ENCODE peak calls at places on chromosomes 12 and 14, in seven cellular contexts. D is tibial artery, A is WTC11, C is transverse colon, Y is cardiac fibroblast, H is coronary artery, L is GM12865. V is an unnamed sample.

GRCh38 chr14:49634547-49635334 is at the start of gene DNAAF2:
- DNase-seq in D (peak; percentile 72), A (peak; percentile 57), C (peak; percentile 69), Y (peak; percentile 77), H (peak; percentile 80), L (peak; percentile 69), V (peak; percentile 80)

GRCh38 chr12:7628401-7628961 is 37.2 kb downstream of the APOBEC1 start:
- DNase-seq in D (no peak), A (peak; percentile 28), C (no peak), Y (no peak), H (no peak), L (no peak), V (no peak)

GRCh38 chr12:22577667-22578066 is 33.3 kb upstream of the C2CD5 start:
- DNase-seq in D (no peak), A (no peak), C (no peak), Y (no peak), H (no peak), L (no peak), V (peak; percentile 9)

GRCh38 chr12:53428741-53429140 is 5.1 kb downstream of the AMHR2 start:
- DNase-seq in D (peak; percentile 21), A (no peak), C (no peak), Y (no peak), H (no peak), L (no peak), V (no peak)

GRCh38 chr14:20751963-20752562 is 6.4 kb downstream of the EDDM3A start:
- DNase-seq in D (no peak), A (no peak), C (no peak), Y (no peak), H (no peak), L (no peak), V (no peak)

GRCh38 chr12:98371419-98371818 is 144.0 kb upstream of the TMPO start:
- DNase-seq in D (no peak), A (no peak), C (no peak), Y (peak; percentile 25), H (no peak), L (no peak), V (peak; percentile 37)

GRCh38 chr12:124375789-124376175 is 80.9 kb downstream of the RFLNA start:
- DNase-seq in D (no peak), A (no peak), C (no peak), Y (no peak), H (no peak), L (no peak), V (no peak)

GRCh38 chr12:40988831-40989230 is 199.3 kb upstream of the PDZRN4 start:
- DNase-seq in D (no peak), A (no peak), C (no peak), Y (no peak), H (no peak), L (no peak), V (no peak)

GRCh38 chr14:88106377-88106776 is 101.4 kb downstream of the GPR65 start:
- DNase-seq in D (no peak), A (no peak), C (no peak), Y (no peak), H (no peak), L (no peak), V (no peak)

GRCh38 chr12:38162013-38162412 is 154.6 kb upstream of the ALG10B start:
- DNase-seq in D (no peak), A (no peak), C (no peak), Y (no peak), H (no peak), L (no peak), V (no peak)

GRCh38 chr14:53109028-53109687 is 44.0 kb downstream of the DDHD1 start:
- DNase-seq in D (no peak), A (no peak), C (peak; percentile 35), Y (no peak), H (no peak), L (peak; percentile 94), V (no peak)

DNA sequence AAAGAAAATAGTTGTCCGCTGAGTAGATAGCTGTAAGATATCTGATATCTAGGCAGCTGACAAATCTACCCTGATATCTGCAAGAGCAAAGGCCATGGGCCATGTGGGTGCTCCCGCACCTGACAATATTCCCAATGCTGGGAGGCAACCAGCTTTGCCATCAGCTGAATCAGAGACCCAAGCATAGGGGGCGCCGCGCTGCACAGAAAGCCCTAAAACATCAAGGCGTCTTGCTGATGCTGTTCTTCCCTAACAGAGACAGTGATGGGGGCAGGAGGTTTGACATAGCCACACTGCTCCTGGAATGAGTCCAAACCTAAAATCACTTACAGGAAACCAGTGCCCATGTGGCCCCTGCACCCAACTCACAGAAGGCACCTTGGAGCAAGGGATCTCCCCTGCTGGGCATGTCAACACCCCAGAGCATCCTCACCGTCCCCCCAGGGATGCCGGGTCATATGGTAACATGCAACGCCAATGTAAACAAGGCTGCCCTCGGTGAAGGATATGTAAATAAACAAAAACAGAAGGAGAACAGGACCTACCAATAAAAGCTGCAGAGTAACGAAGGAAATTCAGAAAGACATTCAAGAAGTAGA is 199.5 kb downstream of the TMEM132D start:
- DNase-seq in D (no peak), A (no peak), C (no peak), Y (no peak), H (no peak), L (no peak), V (peak; percentile 8)
- TF ChIP-seq CTCF in D (no peak), A (no peak), C (no peak), Y (no peak), H (no peak), L (no peak), V (no peak)

GRCh38 chr12:121224591-121224990 is 14.7 kb downstream of the P2RX4 start:
- DNase-seq in D (no peak), A (no peak), C (no peak), Y (no peak), H (no peak), L (no peak), V (no peak)

GRCh38 chr12:121226399-121226798 is 16.5 kb downstream of the P2RX4 start:
- DNase-seq in D (no peak), A (no peak), C (no peak), Y (no peak), H (no peak), L (no peak), V (no peak)

GRCh38 chr12:121223947-121224285 is 14.0 kb downstream of the P2RX4 start:
- DNase-seq in D (no peak), A (no peak), C (no peak), Y (no peak), H (no peak), L (no peak), V (no peak)

GRCh38 chr12:121222847-121223246 is 12.9 kb downstream of the P2RX4 start:
- DNase-seq in D (no peak), A (no peak), C (no peak), Y (no peak), H (no peak), L (no peak), V (no peak)

DNA sequence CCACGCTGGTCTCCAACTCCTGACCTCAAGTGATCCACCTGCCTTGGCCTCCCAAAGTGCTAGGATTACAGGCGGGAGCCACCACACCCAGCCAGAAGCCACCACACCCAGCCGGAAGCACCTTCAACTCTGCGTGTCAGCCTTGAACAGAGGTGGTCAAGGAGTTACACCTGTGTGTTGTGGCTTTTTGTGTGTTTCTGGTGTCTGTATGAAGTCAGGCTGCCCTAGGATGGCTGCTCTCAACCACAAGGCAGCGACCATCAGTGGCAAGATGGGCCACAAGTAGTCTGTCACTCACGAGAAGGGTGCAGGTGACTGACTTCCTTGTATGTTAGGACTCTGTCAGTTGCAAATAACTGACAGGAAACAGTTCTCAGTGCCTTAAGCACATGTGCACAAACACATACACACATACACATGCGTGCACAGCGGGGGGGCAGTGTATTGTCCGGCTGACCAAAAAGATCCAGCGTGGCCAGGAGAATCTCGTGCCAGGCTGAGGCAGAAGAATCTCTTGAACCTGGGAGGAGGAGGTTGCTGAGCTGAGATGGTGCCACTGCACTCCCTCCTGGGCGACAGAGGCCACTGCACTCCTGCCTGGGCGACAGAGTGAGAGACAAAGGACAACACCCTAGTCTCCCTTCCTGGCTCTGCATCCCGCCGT is 13.5 kb downstream of the P2RX4 start:
- DNase-seq in D (no peak), A (no peak), C (peak; percentile 70), Y (no peak), H (no peak), L (peak; percentile 71), V (peak; percentile 38)
- TF ChIP-seq CTCF in D (no peak), A (no peak), C (peak; percentile 29), Y (peak; percentile 42), H (no peak), L (peak; percentile 42), V (peak; percentile 59)

DNA sequence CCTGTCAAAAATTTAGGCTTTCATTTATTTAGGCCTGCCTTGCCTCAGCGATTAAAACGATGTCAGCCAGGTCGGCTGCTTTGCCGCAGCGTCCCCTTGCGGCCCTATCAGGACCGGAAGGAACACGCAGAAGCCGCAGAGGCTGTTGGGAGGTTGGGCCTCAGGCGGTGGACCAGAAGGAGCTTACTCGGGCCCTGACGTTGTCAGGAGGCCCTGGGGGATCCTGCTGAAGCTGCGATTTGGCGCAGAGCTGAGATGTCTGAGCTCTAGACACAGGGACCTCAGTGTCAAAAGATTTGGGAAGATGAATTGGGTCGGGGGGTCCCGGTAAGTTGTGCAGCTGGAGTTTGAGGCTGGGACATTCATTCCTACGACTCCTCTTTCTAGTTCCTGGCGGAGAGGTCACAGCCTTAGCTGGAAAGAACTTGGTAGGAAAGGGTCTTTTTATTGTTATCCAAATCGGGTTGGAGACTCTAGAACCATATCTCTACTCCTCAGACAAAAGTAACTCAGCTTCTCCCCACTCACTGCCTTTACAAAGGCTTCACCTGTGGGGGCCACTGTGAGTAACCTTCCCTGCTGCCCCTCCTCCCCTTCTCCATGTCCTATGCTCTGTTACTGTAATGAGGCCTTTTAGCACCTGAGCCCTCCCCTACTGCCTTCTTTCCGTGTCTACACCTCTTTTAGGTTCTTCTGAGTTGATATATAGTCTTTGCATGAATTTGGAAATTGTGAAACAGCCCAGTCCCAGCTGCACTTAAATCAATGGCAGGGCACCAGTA is 6.6 kb upstream of the ABCD2 start:
- DNase-seq in D (no peak), A (peak; percentile 60), C (no peak), Y (no peak), H (no peak), L (no peak), V (no peak)
- TF ChIP-seq CTCF in D (no peak), A (no peak), C (no peak), Y (no peak), H (no peak), L (no peak), V (no peak)

GRCh38 chr14:30754778-30755177 is 119.6 kb upstream of the COCH start:
- DNase-seq in D (no peak), A (no peak), C (no peak), Y (no peak), H (no peak), L (no peak), V (no peak)

GRCh38 chr14:30757082-30757481 is 117.3 kb upstream of the COCH start:
- DNase-seq in D (no peak), A (no peak), C (no peak), Y (no peak), H (no peak), L (no peak), V (no peak)

GRCh38 chr14:30759172-30760125 is 114.9 kb upstream of the COCH start:
- DNase-seq in D (no peak), A (no peak), C (no peak), Y (no peak), H (no peak), L (no peak), V (no peak)

GRCh38 chr14:30753452-30753851 is 120.9 kb upstream of the COCH start:
- DNase-seq in D (no peak), A (no peak), C (no peak), Y (no peak), H (no peak), L (no peak), V (no peak)

DNA sequence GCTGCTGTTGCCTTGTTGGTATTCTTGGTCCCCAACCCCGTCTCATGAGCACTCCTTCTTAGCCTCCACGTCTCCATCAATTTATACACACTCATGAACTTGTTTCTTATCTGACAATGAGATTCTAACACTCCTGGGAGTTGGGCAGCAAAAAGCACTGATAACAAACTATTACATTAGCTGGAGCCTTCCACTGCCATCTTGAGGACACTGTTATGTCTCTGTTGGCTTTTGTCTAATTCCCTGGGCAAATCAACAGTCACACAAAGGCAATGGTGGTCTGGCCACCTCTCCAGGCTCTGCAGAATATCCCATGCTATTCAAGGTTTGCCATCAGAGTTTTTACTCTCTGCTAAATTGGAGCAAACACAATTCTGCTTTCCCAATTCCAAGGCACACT is 117.8 kb upstream of the COCH start:
- DNase-seq in D (no peak), A (no peak), C (no peak), Y (no peak), H (no peak), L (no peak), V (no peak)
- TF ChIP-seq CTCF in D (no peak), A (no peak), C (no peak), Y (no peak), H (no peak), L (no peak), V (no peak)

V was measured in choroid plexus epithelial cell.